ENCODE peak calls at places on chromosome 13, in four cellular contexts. One of them, this sample, is unnamed.

GRCh38 chr13:29937379-29937778 is 87.0 kb upstream of the UBL3 start:
- DNase-seq in colonic mucosa: no peak
- DNase-seq in CD8-positive, alpha-beta T cell: no peak
- DNase-seq in stomach: no peak
- DNase-seq in this sample: no peak

GRCh38 chr13:75579529-75579928 is 29.9 kb downstream of the UCHL3 start:
- DNase-seq in colonic mucosa: no peak
- DNase-seq in stomach: no peak
- DNase-seq in CD8-positive, alpha-beta T cell: no peak
- DNase-seq in this sample: no peak

GRCh38 chr13:89239361-89240127 is 1568.4 kb downstream of the SLITRK5 start:
- DNase-seq in stomach: no peak
- DNase-seq in CD8-positive, alpha-beta T cell: no peak
- DNase-seq in colonic mucosa: no peak
- DNase-seq in this sample: no peak

GRCh38 chr13:90447735-90448103 is 899.8 kb upstream of the MIR17HG start:
- DNase-seq in CD8-positive, alpha-beta T cell: no peak
- DNase-seq in stomach: no peak
- DNase-seq in colonic mucosa: no peak
- DNase-seq in this sample: no peak

GRCh38 chr13:61286148-61286745 is 129.4 kb downstream of the PCDH20 start:
- DNase-seq in colonic mucosa: no peak
- DNase-seq in CD8-positive, alpha-beta T cell: no peak
- DNase-seq in stomach: peak; percentile 27
- DNase-seq in this sample: no peak

GRCh38 chr13:25943666-25944065 is 108.2 kb downstream of the SHISA2 start:
- DNase-seq in stomach: no peak
- DNase-seq in colonic mucosa: no peak
- DNase-seq in CD8-positive, alpha-beta T cell: no peak
- DNase-seq in this sample: peak; percentile 6

GRCh38 chr13:29497137-29497654 is 98.3 kb downstream of the SLC7A1 start:
- DNase-seq in colonic mucosa: no peak
- DNase-seq in stomach: no peak
- DNase-seq in CD8-positive, alpha-beta T cell: no peak
- DNase-seq in this sample: peak; percentile 47

GRCh38 chr13:78595458-78595818 is 7.9 kb downstream of the POU4F1 start:
- DNase-seq in colonic mucosa: no peak
- DNase-seq in stomach: no peak
- DNase-seq in CD8-positive, alpha-beta T cell: no peak
- DNase-seq in this sample: no peak

GRCh38 chr13:40765602-40766001 is 5.4 kb downstream of the MRPS31 start:
- DNase-seq in CD8-positive, alpha-beta T cell: no peak
- DNase-seq in colonic mucosa: no peak
- DNase-seq in stomach: no peak
- DNase-seq in this sample: no peak

GRCh38 chr13:76751278-76751677 is 134.9 kb downstream of the KCTD12 start:
- DNase-seq in colonic mucosa: no peak
- DNase-seq in CD8-positive, alpha-beta T cell: no peak
- DNase-seq in stomach: no peak
- DNase-seq in this sample: no peak

GRCh38 chr13:98260357-98261164 is 83.5 kb upstream of the RNF113B start:
- DNase-seq in stomach: no peak
- DNase-seq in CD8-positive, alpha-beta T cell: no peak
- DNase-seq in colonic mucosa: no peak
- DNase-seq in this sample: no peak

GRCh38 chr13:27979001-27979643 is 9.4 kb downstream of the URAD start:
- DNase-seq in CD8-positive, alpha-beta T cell: no peak
- DNase-seq in stomach: no peak
- DNase-seq in colonic mucosa: peak; percentile 29
- DNase-seq in this sample: no peak

GRCh38 chr13:28744091-28744536 is 25.3 kb upstream of the SLC46A3 start:
- DNase-seq in colonic mucosa: no peak
- DNase-seq in stomach: no peak
- DNase-seq in CD8-positive, alpha-beta T cell: no peak
- DNase-seq in this sample: peak; percentile 45

GRCh38 chr13:52892925-52893324 is 44.5 kb upstream of the PCDH8 start:
- DNase-seq in CD8-positive, alpha-beta T cell: no peak
- DNase-seq in stomach: peak; percentile 31
- DNase-seq in colonic mucosa: no peak
- DNase-seq in this sample: no peak

GRCh38 chr13:28819046-28819747 is 942 bp upstream of the MTUS2 start:
- DNase-seq in colonic mucosa: no peak
- DNase-seq in stomach: no peak
- DNase-seq in CD8-positive, alpha-beta T cell: no peak
- DNase-seq in this sample: peak; percentile 16

GRCh38 chr13:104530741-104531140 is 1464.5 kb upstream of the SLC10A2 start:
- DNase-seq in colonic mucosa: no peak
- DNase-seq in stomach: no peak
- DNase-seq in CD8-positive, alpha-beta T cell: no peak
- DNase-seq in this sample: no peak

GRCh38 chr13:21538753-21539152 is 65.2 kb downstream of the MICU2 start:
- DNase-seq in CD8-positive, alpha-beta T cell: no peak
- DNase-seq in colonic mucosa: no peak
- DNase-seq in stomach: no peak
- DNase-seq in this sample: no peak

GRCh38 chr13:72246396-72246795 is 379.4 kb upstream of the DACH1 start:
- DNase-seq in colonic mucosa: no peak
- DNase-seq in CD8-positive, alpha-beta T cell: no peak
- DNase-seq in stomach: no peak
- DNase-seq in this sample: no peak

GRCh38 chr13:60453490-60453889 is 56.5 kb downstream of the TDRD3 start:
- DNase-seq in stomach: no peak
- DNase-seq in colonic mucosa: no peak
- DNase-seq in CD8-positive, alpha-beta T cell: no peak
- DNase-seq in this sample: no peak

GRCh38 chr13:50149932-50150331 is 134.7 kb downstream of the KCNRG start:
- DNase-seq in CD8-positive, alpha-beta T cell: no peak
- DNase-seq in stomach: peak; percentile 86
- DNase-seq in colonic mucosa: no peak
- DNase-seq in this sample: peak; percentile 81

GRCh38 chr13:43116242-43116641 is 92.9 kb downstream of the DNAJC15 start:
- DNase-seq in stomach: no peak
- DNase-seq in colonic mucosa: no peak
- DNase-seq in CD8-positive, alpha-beta T cell: no peak
- DNase-seq in this sample: no peak

GRCh38 chr13:70203661-70204229 is 95.5 kb upstream of the KLHL1 start:
- DNase-seq in colonic mucosa: no peak
- DNase-seq in CD8-positive, alpha-beta T cell: no peak
- DNase-seq in stomach: no peak
- DNase-seq in this sample: no peak

GRCh38 chr13:110407531-110407930 is 100.4 kb downstream of the COL4A2 start:
- DNase-seq in CD8-positive, alpha-beta T cell: no peak
- DNase-seq in stomach: no peak
- DNase-seq in colonic mucosa: peak; percentile 17
- DNase-seq in this sample: no peak
- H3K27ac ChIP-seq in CD8-positive, alpha-beta T cell: no peak overlapping the region
- H3K27ac ChIP-seq in stomach: peak overlapping the region; percentile 73
- H3K27ac ChIP-seq in colonic mucosa: no peak overlapping the region
- H3K27ac ChIP-seq in this sample: no peak overlapping the region

DNA sequence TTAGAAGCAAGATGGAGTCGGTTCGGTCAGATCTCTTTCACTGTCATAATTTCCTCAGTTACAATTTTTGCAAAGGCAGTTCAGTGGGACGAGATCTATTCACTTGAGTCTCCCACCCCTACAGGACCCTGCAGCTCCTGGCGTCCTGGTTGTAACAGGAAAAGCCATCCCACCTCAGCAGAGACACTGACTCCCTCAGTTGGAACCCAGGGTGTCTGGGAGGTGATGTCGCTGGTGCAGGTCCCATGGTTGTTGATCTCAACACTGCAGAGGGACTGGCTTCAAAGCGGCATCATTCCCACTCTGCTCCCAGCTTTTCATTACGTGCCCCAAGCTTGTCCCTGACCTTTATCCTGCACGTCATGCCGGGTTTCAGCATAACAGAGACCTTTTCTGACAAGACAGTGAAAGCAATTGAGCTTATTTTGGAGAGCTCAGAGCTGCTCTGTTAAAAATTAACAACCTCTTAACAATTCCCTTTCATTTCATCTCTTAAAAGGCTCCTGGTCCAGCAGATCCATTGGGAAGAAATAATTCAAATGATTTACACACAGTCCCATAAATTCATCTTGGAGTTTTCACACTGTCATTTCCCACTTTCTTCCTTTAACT is 17.6 kb upstream of the COG3 start:
- DNase-seq in CD8-positive, alpha-beta T cell: no peak
- DNase-seq in stomach: no peak
- DNase-seq in colonic mucosa: peak; percentile 55
- DNase-seq in this sample: no peak
- H3K27ac ChIP-seq in CD8-positive, alpha-beta T cell: no peak overlapping the region
- H3K27ac ChIP-seq in stomach: no peak overlapping the region
- H3K27ac ChIP-seq in colonic mucosa: no peak overlapping the region
- H3K27ac ChIP-seq in this sample: no peak overlapping the region

GRCh38 chr13:39201075-39201630 is 162.9 kb downstream of the NHLRC3 start:
- DNase-seq in colonic mucosa: no peak
- DNase-seq in stomach: no peak
- DNase-seq in CD8-positive, alpha-beta T cell: no peak
- DNase-seq in this sample: no peak
- H3K27ac ChIP-seq in colonic mucosa: no peak overlapping the region
- H3K27ac ChIP-seq in stomach: no peak overlapping the region
- H3K27ac ChIP-seq in CD8-positive, alpha-beta T cell: no peak overlapping the region
- H3K27ac ChIP-seq in this sample: no peak overlapping the region

GRCh38 chr13:23323946-23324709 is 109.4 kb downstream of the SACS start:
- DNase-seq in stomach: no peak
- DNase-seq in colonic mucosa: no peak
- DNase-seq in CD8-positive, alpha-beta T cell: no peak
- DNase-seq in this sample: no peak

GRCh38 chr13:23320926-23321533 is 112.5 kb downstream of the SACS start:
- DNase-seq in colonic mucosa: no peak
- DNase-seq in stomach: no peak
- DNase-seq in CD8-positive, alpha-beta T cell: no peak
- DNase-seq in this sample: no peak

GRCh38 chr13:23319915-23320224 is 113.6 kb downstream of the SACS start:
- DNase-seq in stomach: no peak
- DNase-seq in CD8-positive, alpha-beta T cell: no peak
- DNase-seq in colonic mucosa: no peak
- DNase-seq in this sample: no peak

GRCh38 chr13:23322353-23323336 is 110.9 kb downstream of the SACS start:
- DNase-seq in CD8-positive, alpha-beta T cell: no peak
- DNase-seq in stomach: no peak
- DNase-seq in colonic mucosa: no peak
- DNase-seq in this sample: no peak

GRCh38 chr13:23321534-23322241 is 111.8 kb downstream of the SACS start:
- DNase-seq in stomach: no peak
- DNase-seq in CD8-positive, alpha-beta T cell: no peak
- DNase-seq in colonic mucosa: no peak
- DNase-seq in this sample: no peak
- H3K27ac ChIP-seq in stomach: peak overlapping the region; percentile 16
- H3K27ac ChIP-seq in CD8-positive, alpha-beta T cell: peak overlapping the region; percentile 56
- H3K27ac ChIP-seq in colonic mucosa: no peak overlapping the region
- H3K27ac ChIP-seq in this sample: no peak overlapping the region

GRCh38 chr13:33244210-33244906 is 41.2 kb downstream of the STARD13 start:
- DNase-seq in stomach: no peak
- DNase-seq in CD8-positive, alpha-beta T cell: no peak
- DNase-seq in colonic mucosa: no peak
- DNase-seq in this sample: no peak
- H3K27ac ChIP-seq in stomach: no peak overlapping the region
- H3K27ac ChIP-seq in CD8-positive, alpha-beta T cell: no peak overlapping the region
- H3K27ac ChIP-seq in colonic mucosa: no peak overlapping the region
- H3K27ac ChIP-seq in this sample: no peak overlapping the region

GRCh38 chr13:86813198-86813597 is 858.0 kb upstream of the SLITRK5 start:
- DNase-seq in colonic mucosa: no peak
- DNase-seq in stomach: no peak
- DNase-seq in CD8-positive, alpha-beta T cell: no peak
- DNase-seq in this sample: no peak

DNA sequence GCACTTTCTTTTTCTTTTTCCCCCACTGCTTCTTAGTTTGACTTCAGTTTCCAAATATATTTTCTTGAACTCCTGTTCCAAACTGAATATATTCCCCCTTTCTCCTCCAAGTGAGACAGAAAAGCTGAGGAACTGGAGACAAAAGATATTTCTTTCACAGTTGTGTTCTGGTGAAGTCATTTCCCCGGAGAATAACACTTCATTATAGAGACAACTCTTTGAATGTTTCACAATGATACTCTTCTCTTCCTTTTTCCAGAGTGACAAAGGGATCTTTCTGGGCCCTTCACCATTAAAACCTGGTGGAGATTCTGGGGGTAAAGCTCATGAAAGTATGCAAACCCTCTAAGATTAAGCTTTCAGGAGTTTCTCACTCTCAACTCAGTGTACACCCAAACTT is 860.8 kb upstream of the SLITRK5 start:
- DNase-seq in stomach: no peak
- DNase-seq in CD8-positive, alpha-beta T cell: no peak
- DNase-seq in colonic mucosa: no peak
- DNase-seq in this sample: no peak
- H3K27ac ChIP-seq in stomach: no peak overlapping the region
- H3K27ac ChIP-seq in CD8-positive, alpha-beta T cell: no peak overlapping the region
- H3K27ac ChIP-seq in colonic mucosa: no peak overlapping the region
- H3K27ac ChIP-seq in this sample: no peak overlapping the region

GRCh38 chr13:107113387-107113786 is 545.5 kb upstream of the ARGLU1 start:
- DNase-seq in CD8-positive, alpha-beta T cell: no peak
- DNase-seq in stomach: no peak
- DNase-seq in colonic mucosa: no peak
- DNase-seq in this sample: no peak

GRCh38 chr13:107121793-107122192 is 553.9 kb upstream of the ARGLU1 start:
- DNase-seq in stomach: no peak
- DNase-seq in CD8-positive, alpha-beta T cell: no peak
- DNase-seq in colonic mucosa: no peak
- DNase-seq in this sample: no peak

GRCh38 chr13:107119989-107120881 is 552.3 kb upstream of the ARGLU1 start:
- DNase-seq in colonic mucosa: no peak
- DNase-seq in stomach: no peak
- DNase-seq in CD8-positive, alpha-beta T cell: no peak
- DNase-seq in this sample: no peak

DNA sequence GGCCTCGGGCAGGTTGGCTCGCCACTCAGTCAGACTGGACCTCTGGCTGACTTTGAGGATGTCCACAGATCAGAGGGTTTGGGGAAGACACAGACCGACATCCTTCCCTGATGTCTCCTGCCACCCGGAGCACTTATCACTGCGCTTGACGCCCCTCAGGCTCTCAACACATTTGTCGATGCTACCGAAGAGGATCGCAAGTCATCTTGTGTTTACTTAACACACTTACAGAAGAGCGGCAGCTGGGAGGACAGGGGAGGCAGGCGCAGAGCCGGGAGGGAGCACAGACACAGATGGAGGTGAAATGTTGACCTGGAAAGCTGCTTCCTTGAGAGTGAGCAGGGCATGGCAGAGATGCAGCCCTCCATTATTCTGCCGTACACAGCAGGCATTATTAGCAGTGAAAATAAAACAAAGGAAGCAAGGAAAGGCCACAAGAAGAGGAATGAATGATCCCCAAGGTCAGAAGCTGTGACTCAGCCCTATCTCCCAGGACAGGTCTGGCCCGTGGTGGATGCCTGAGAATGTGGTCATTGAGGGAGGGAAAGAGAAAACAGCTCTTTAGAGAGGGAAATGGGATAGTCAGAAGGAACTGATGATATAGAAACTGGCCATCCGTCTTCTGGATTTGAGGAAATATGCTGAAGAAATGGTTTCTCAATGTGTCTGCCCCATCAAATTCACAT is 549.5 kb upstream of the ARGLU1 start:
- DNase-seq in colonic mucosa: no peak
- DNase-seq in CD8-positive, alpha-beta T cell: no peak
- DNase-seq in stomach: no peak
- DNase-seq in this sample: no peak
- H3K27ac ChIP-seq in colonic mucosa: no peak overlapping the region
- H3K27ac ChIP-seq in CD8-positive, alpha-beta T cell: no peak overlapping the region
- H3K27ac ChIP-seq in stomach: no peak overlapping the region
- H3K27ac ChIP-seq in this sample: no peak overlapping the region

This sample was measured in body of pancreas.